ENCODE peak calls at places on chromosomes 12 and 14, in five cellular contexts. B is uterus, K is suprapubic skin, W is lower leg skin, P is stomach. G is an unnamed sample.

GRCh38 chr14:61461808-61462275 is 140.5 kb downstream of the PRKCH start:
- DNase-seq in W (peak), B (no peak), P (no peak), K (no peak), G (peak)

GRCh38 chr14:23121401-23121800 is 2.3 kb upstream of the CEBPE start:
- DNase-seq in K (no peak), P (peak), W (no peak), B (peak), G (no peak)

GRCh38 chr12:70106347-70106746 is 136.9 kb upstream of the CNOT2 start:
- DNase-seq in W (no peak), P (no peak), K (no peak), B (no peak), G (no peak)

GRCh38 chr12:80794506-80794905 is 77.8 kb downstream of the MYF5 start:
- DNase-seq in B (no peak), W (no peak), K (no peak), P (no peak), G (no peak)

GRCh38 chr14:75323571-75323970 is 44.9 kb downstream of the FOS start:
- DNase-seq in P (no peak), B (no peak), K (no peak), W (no peak), G (no peak)

GRCh38 chr12:124517260-124518050 is 50.0 kb downstream of the NCOR2 start:
- DNase-seq in K (peak), P (peak), B (peak), W (peak), G (no peak)

GRCh38 chr12:89160716-89161123 is 191.6 kb downstream of the DUSP6 start:
- DNase-seq in K (peak), P (no peak), B (peak), W (peak), G (no peak)

GRCh38 chr12:65602579-65603295 is 221.5 kb upstream of the HMGA2 start:
- DNase-seq in P (peak), B (peak), W (peak), K (peak), G (no peak)

DNA sequence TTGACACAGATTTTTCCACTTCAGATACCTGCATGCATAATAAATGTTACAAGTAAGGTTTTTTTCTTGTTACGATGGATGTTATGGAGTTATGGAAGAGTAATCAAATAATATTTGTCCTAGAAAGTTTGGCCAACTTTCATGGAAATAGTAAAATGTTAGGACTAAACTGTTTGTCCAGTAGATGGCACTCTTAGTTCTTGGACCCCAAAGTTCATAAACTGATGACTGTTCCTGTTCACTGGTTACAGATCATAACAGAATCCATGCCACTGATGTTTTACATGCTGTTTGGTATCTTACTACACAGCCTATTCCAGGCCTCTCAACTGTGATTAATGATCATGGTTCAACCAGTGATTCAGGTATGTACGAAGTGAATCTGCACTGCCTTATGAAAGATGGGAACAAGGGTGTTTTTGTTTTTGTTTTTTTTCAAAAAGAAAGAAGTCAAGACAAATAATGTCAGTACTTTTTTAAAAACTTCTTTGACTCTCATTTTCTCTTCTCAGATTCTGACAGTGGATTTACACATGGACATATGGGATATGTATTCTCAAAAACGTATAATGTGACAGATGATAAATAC is 48.8 kb upstream of the SLCO1C1 start:
- DNase-seq in K (no peak), B (no peak), W (no peak), P (no peak), G (no peak)
- TF ChIP-seq CTCF in K (no peak), B (no peak), W (no peak), P (no peak), G (peak)

GRCh38 chr14:32728526-32728925 is 210.2 kb upstream of the NPAS3 start:
- DNase-seq in W (no peak), P (no peak), B (no peak), K (no peak), G (no peak)

GRCh38 chr14:32726516-32726915 is 212.2 kb upstream of the NPAS3 start:
- DNase-seq in K (no peak), P (no peak), B (no peak), W (no peak), G (no peak)

GRCh38 chr14:32724864-32725550 is 213.7 kb upstream of the NPAS3 start:
- DNase-seq in P (no peak), K (no peak), B (no peak), W (no peak), G (no peak)

GRCh38 chr14:32728957-32729356 is 209.7 kb upstream of the NPAS3 start:
- DNase-seq in K (no peak), B (no peak), P (no peak), W (no peak), G (no peak)

DNA sequence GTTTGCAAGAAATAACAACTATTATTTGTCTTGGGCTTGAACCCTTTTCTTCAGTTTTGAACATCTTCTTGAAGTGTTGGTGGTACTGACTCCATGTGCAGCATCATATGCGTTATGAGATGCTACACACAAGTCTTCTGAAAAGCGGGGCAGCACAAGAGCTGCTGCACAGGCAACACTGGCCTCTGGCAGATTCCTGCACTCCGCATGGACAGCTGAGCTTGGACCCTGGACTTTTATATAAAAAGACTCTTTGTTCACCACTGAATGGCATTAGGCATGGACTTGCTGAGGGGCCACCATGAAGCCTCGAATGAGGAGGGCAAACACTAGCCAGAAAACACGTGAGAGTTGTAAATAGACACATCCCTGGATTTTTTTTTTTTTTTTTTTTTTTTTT is 210.9 kb upstream of the NPAS3 start:
- DNase-seq in W (no peak), K (no peak), P (no peak), B (no peak), G (no peak)
- H3K4me3 ChIP-seq in W (no peak), K (no peak), P (no peak), B (no peak), G (no peak)

DNA sequence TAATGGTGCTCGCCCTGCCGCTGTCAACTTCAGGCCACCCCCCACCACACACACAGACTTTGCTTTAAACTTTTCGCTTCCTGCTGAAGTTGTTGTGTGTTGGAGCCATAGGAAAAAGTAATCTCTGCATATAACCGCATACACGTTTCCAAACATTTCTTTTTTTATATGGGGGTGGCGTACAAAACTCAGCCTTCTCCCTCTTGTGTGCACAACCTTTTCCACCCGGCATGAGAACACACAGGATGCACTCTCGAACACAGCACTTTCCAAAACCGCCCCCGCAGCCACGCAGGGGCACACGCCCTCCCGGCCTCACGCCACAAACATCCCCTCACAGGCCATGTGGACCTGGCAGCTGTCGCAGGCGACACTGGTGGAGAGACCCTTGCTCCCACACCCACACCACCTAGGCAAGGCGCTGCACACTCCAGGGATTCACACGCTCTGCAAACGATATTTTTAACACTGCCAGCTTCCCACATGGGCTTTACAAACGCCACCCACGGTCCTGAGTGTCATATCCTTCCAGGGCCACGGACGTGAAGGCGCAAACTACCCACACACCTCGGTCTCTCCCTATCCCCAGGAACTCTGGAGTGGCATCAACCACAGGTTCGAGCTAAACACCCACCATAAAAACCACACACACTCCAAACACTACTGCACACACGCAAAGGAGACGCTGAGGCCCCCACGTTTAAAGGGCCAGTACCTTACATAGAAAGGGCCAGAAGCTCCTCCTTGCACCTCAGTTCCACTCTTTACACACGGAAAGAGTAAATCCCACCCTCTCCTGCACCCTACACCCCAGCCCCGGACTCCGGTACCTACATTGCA is 12.3 kb upstream of the ITGB7 start:
- DNase-seq in P (no peak), K (no peak), B (no peak), W (no peak), G (no peak)
- TF ChIP-seq POLR2A in P (no peak), K (no peak), B (no peak), W (no peak), G (no peak)

DNA sequence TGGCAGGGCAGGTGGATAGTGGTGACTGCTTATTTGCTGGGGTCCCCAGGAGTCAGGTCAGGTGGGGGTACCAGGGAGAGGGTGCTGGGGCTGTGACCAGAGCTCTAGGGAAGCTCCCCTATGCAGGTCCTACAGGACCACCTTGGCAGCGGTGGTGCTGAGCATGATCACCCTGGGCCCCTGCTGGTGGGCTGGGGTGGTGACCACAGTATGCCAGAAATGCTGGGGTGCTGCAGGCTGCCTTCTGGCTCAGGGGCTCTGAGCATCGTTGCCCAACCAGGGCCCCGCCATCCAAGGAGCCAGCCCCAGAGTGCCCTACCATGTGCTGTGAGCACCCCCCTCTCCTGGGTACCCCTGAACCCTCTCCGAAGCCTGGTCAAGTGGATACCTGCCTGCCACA is 17.5 kb upstream of the NUDT14 start:
- DNase-seq in W (no peak), K (no peak), P (no peak), B (no peak), G (no peak)
- TF ChIP-seq CTCF in W (no peak), K (no peak), P (no peak), B (no peak), G (no peak)

GRCh38 chr12:51910691-51911090 is 3.4 kb downstream of the ACVRL1 start:
- DNase-seq in K (no peak), P (no peak), B (no peak), W (no peak), G (no peak)

GRCh38 chr12:51910168-51910567 is 2.9 kb downstream of the ACVRL1 start:
- DNase-seq in W (no peak), B (no peak), P (no peak), K (no peak), G (no peak)

GRCh38 chr12:51907864-51908425 is 641 bp downstream of the ACVRL1 start:
- DNase-seq in P (no peak), W (no peak), K (no peak), B (no peak), G (no peak)

GRCh38 chr12:51907083-51907863 is at the start of gene ACVRL1:
- DNase-seq in W (no peak), B (no peak), K (no peak), P (no peak), G (no peak)

DNA sequence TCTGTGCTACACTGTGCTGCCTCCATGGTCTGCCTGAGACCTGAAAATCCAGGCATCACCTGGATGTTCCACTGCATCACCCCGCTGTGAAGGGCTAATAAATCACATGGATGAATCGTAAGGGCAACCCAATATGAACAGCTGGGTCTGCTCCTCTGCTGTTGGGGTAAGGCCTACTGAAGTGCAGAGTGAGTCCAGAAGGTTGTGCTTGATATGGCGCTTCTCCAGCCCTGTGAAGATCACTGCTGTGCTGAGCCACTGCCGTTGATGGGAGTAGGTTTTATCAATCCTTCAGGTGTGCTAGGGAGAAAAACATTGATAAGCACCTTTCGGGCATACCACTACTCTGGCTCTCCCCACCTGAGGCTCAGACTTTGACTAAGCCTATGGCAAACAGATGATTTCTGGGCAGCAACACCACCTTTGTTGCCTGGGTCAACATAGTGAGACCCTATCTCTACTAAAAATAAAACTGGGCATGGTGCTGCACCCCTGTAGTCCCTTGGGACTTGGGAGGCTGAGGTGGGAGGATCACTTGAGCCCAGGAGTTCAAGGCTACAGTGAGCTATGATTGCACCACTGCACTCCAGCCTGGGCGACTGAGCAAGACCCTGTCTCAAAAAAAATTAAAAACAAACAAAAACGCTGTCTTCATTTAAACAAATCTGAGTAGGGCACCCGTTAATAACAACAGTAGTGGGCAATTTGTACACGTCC is 1.7 kb downstream of the ACVRL1 start:
- DNase-seq in P (no peak), W (no peak), B (no peak), K (no peak), G (no peak)
- H3K4me3 ChIP-seq in P (no peak), W (no peak), B (no peak), K (peak), G (peak)

DNA sequence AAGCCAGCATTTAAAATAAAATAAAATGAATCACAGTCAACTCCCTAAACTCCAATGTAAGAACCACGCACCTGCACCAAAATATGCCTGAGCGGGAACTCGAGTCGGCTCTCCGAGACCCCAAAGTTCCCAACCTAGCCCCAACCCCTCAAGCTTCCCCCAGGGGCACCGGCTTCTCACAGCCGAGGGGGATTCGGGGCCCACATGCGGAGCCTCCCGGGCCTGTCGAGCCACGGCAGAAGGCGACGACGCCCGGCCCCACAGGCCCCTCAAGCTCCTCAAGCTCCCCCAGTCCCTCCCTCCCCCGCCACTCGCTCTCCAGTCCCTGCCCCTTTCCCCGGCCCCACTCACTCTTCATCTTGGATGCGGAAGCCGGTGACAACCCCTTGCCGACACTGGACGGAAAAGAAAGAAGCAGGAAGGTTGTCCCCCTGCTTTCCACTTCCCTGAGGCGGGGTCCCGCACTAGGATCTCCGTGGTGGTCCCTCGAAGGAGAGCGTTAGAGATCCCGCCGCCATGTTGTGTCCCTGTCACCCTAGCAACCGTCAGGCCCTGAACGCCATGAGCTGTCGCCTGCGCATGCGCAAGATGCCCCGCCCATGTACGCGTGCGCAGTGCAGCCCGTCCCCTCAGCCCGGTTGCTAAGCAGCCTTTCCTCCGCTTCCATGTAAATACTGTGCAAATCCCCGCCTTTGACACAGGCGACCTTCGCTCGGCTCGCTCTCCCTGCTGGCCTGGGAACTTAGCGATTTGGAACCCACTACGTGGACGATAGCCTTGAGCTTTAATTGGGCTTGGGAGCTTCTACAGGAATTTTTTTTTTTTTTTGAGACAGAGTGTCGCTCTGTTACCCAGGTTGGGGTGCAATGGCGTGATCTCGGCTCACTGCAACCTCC is at the start of gene MOK:
- DNase-seq in K (peak), P (peak), B (peak), W (peak), G (peak)
- TF ChIP-seq POLR2A in K (no peak), P (no peak), B (peak), W (no peak), G (no peak)

GRCh38 chr14:51457858-51458562 is 193.7 kb upstream of the FRMD6 start:
- DNase-seq in K (no peak), P (no peak), W (no peak), B (no peak), G (no peak)

GRCh38 chr14:51451561-51451960 is 200.1 kb upstream of the FRMD6 start:
- DNase-seq in W (no peak), B (no peak), P (no peak), K (no peak), G (no peak)

GRCh38 chr14:51455041-51455835 is 196.5 kb upstream of the FRMD6 start:
- DNase-seq in B (no peak), K (no peak), P (no peak), W (no peak), G (no peak)

GRCh38 chr14:51454351-51454750 is 197.4 kb upstream of the FRMD6 start:
- DNase-seq in W (no peak), B (no peak), K (no peak), P (no peak), G (no peak)

DNA sequence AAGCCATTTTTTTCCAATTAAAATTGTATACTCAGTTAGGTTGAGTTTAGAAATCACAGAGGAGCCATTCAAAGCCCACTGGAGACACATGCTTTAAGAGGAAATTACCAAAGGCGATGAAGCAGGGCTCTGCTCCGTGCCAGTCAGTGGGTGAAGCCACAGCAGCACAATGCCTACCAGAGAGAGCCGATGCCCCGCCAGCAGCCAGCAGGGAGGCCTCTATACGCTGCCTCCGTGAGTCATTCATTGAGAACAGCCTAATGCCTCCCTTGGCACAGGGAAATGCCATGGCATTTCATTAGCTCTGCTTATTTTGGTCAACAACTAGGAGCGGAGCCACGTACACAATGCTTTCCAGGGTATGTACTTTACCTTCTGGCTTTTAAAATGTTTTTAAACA is 197.8 kb upstream of the FRMD6 start:
- DNase-seq in K (no peak), P (no peak), B (no peak), W (no peak), G (no peak)
- TF ChIP-seq CTCF in K (no peak), P (no peak), B (no peak), W (no peak), G (no peak)

GRCh38 chr12:6965714-6966113 is 4.8 kb downstream of the PHB2 start:
- DNase-seq in W (no peak), P (no peak), K (no peak), B (no peak), G (no peak)
- H3K4me3 ChIP-seq in W (no peak), P (no peak), K (no peak), B (no peak), G (no peak)

DNA sequence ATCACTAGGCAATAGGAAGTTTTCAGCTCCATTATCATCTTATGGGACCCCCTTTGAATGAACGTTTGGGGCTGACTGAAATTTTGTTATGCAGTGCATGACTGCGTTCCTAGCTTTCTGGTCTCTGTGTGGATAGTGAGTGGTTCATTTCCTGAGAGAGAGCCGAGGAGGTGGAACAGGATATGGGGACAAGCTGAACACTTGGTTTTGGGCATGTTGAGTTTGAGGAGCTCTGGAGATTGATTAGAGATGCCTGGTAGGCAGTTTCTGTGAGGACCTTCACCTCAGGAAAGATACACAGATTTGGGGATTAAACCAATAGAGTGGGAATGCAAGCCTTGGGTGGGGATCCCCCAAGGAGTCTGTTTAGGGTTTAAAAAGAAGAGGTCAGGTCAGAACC is 27.7 kb downstream of the TEAD4 start:
- DNase-seq in P (no peak), B (no peak), K (no peak), W (no peak), G (no peak)
- TF ChIP-seq POLR2A in P (no peak), B (no peak), K (no peak), W (no peak), G (no peak)